ENCODE peak calls at places on chromosomes 3 and 15, in five cellular contexts. One of them, this sample, is unnamed.

GRCh38 chr3:37991109-37991508 is 523 bp downstream of the VILL start:
- DNase-seq in RWPE2: no peak
- DNase-seq in stimulated activated CD4-positive, alpha-beta T cell treated with anti-CD3 and anti-CD28 coated beads, Interleukin-12 subunit alpha, Interleukin-12 subunit beta, amount 100 ng/mL, for 24 hours: no peak
- DNase-seq in natural killer cell treated with Interleukin-12 subunit alpha and Interleukin-12 subunit beta and Interleukin-15 and Interleukin-18, amount 100 ng/mL, for 72 hours: no peak
- DNase-seq in iris pigment epithelial cell: no peak
- DNase-seq in this sample: no peak

GRCh38 chr3:40333852-40334251 is 24.3 kb downstream of the EIF1B start:
- DNase-seq in natural killer cell treated with Interleukin-12 subunit alpha and Interleukin-12 subunit beta and Interleukin-15 and Interleukin-18, amount 100 ng/mL, for 72 hours: no peak
- DNase-seq in iris pigment epithelial cell: no peak
- DNase-seq in RWPE2: no peak
- DNase-seq in stimulated activated CD4-positive, alpha-beta T cell treated with anti-CD3 and anti-CD28 coated beads, Interleukin-12 subunit alpha, Interleukin-12 subunit beta, amount 100 ng/mL, for 24 hours: no peak
- DNase-seq in this sample: no peak

GRCh38 chr3:48434591-48435222 is 4.8 kb upstream of the PLXNB1 start:
- DNase-seq in RWPE2: peak; percentile 42
- DNase-seq in stimulated activated CD4-positive, alpha-beta T cell treated with anti-CD3 and anti-CD28 coated beads, Interleukin-12 subunit alpha, Interleukin-12 subunit beta, amount 100 ng/mL, for 24 hours: no peak
- DNase-seq in iris pigment epithelial cell: no peak
- DNase-seq in natural killer cell treated with Interleukin-12 subunit alpha and Interleukin-12 subunit beta and Interleukin-15 and Interleukin-18, amount 100 ng/mL, for 72 hours: no peak
- DNase-seq in this sample: no peak

GRCh38 chr15:69478259-69478687 is 25.7 kb downstream of the RPLP1 start:
- DNase-seq in natural killer cell treated with Interleukin-12 subunit alpha and Interleukin-12 subunit beta and Interleukin-15 and Interleukin-18, amount 100 ng/mL, for 72 hours: no peak
- DNase-seq in RWPE2: peak; percentile 61
- DNase-seq in iris pigment epithelial cell: peak; percentile 52
- DNase-seq in stimulated activated CD4-positive, alpha-beta T cell treated with anti-CD3 and anti-CD28 coated beads, Interleukin-12 subunit alpha, Interleukin-12 subunit beta, amount 100 ng/mL, for 24 hours: no peak
- DNase-seq in this sample: peak; percentile 54

GRCh38 chr15:71043373-71043772 is 71.9 kb upstream of the THSD4 start:
- DNase-seq in stimulated activated CD4-positive, alpha-beta T cell treated with anti-CD3 and anti-CD28 coated beads, Interleukin-12 subunit alpha, Interleukin-12 subunit beta, amount 100 ng/mL, for 24 hours: no peak
- DNase-seq in RWPE2: peak; percentile 97
- DNase-seq in natural killer cell treated with Interleukin-12 subunit alpha and Interleukin-12 subunit beta and Interleukin-15 and Interleukin-18, amount 100 ng/mL, for 72 hours: no peak
- DNase-seq in iris pigment epithelial cell: peak; percentile 55
- DNase-seq in this sample: no peak

GRCh38 chr15:35058534-35059054 is 26.5 kb downstream of the NANOGP8 start:
- DNase-seq in iris pigment epithelial cell: no peak
- DNase-seq in RWPE2: no peak
- DNase-seq in stimulated activated CD4-positive, alpha-beta T cell treated with anti-CD3 and anti-CD28 coated beads, Interleukin-12 subunit alpha, Interleukin-12 subunit beta, amount 100 ng/mL, for 24 hours: no peak
- DNase-seq in natural killer cell treated with Interleukin-12 subunit alpha and Interleukin-12 subunit beta and Interleukin-15 and Interleukin-18, amount 100 ng/mL, for 72 hours: no peak
- DNase-seq in this sample: no peak

GRCh38 chr3:134471521-134472193 is 14.1 kb downstream of the ANAPC13 start:
- DNase-seq in stimulated activated CD4-positive, alpha-beta T cell treated with anti-CD3 and anti-CD28 coated beads, Interleukin-12 subunit alpha, Interleukin-12 subunit beta, amount 100 ng/mL, for 24 hours: no peak
- DNase-seq in natural killer cell treated with Interleukin-12 subunit alpha and Interleukin-12 subunit beta and Interleukin-15 and Interleukin-18, amount 100 ng/mL, for 72 hours: no peak
- DNase-seq in RWPE2: no peak
- DNase-seq in iris pigment epithelial cell: peak; percentile 48
- DNase-seq in this sample: no peak

GRCh38 chr15:81666828-81667227 is 292.8 kb upstream of the TMC3 start:
- DNase-seq in natural killer cell treated with Interleukin-12 subunit alpha and Interleukin-12 subunit beta and Interleukin-15 and Interleukin-18, amount 100 ng/mL, for 72 hours: no peak
- DNase-seq in RWPE2: no peak
- DNase-seq in iris pigment epithelial cell: peak; percentile 1
- DNase-seq in stimulated activated CD4-positive, alpha-beta T cell treated with anti-CD3 and anti-CD28 coated beads, Interleukin-12 subunit alpha, Interleukin-12 subunit beta, amount 100 ng/mL, for 24 hours: no peak
- DNase-seq in this sample: no peak

GRCh38 chr3:183586477-183586876 is 31.0 kb upstream of the KLHL6 start:
- DNase-seq in stimulated activated CD4-positive, alpha-beta T cell treated with anti-CD3 and anti-CD28 coated beads, Interleukin-12 subunit alpha, Interleukin-12 subunit beta, amount 100 ng/mL, for 24 hours: no peak
- DNase-seq in RWPE2: no peak
- DNase-seq in natural killer cell treated with Interleukin-12 subunit alpha and Interleukin-12 subunit beta and Interleukin-15 and Interleukin-18, amount 100 ng/mL, for 72 hours: no peak
- DNase-seq in iris pigment epithelial cell: no peak
- DNase-seq in this sample: no peak

GRCh38 chr3:191795196-191795595 is 334.2 kb downstream of the PYDC2 start:
- DNase-seq in iris pigment epithelial cell: no peak
- DNase-seq in natural killer cell treated with Interleukin-12 subunit alpha and Interleukin-12 subunit beta and Interleukin-15 and Interleukin-18, amount 100 ng/mL, for 72 hours: no peak
- DNase-seq in stimulated activated CD4-positive, alpha-beta T cell treated with anti-CD3 and anti-CD28 coated beads, Interleukin-12 subunit alpha, Interleukin-12 subunit beta, amount 100 ng/mL, for 24 hours: no peak
- DNase-seq in RWPE2: no peak
- DNase-seq in this sample: no peak

GRCh38 chr3:132595036-132595435 is 2.0 kb upstream of the ACKR4 start:
- DNase-seq in RWPE2: no peak
- DNase-seq in natural killer cell treated with Interleukin-12 subunit alpha and Interleukin-12 subunit beta and Interleukin-15 and Interleukin-18, amount 100 ng/mL, for 72 hours: no peak
- DNase-seq in stimulated activated CD4-positive, alpha-beta T cell treated with anti-CD3 and anti-CD28 coated beads, Interleukin-12 subunit alpha, Interleukin-12 subunit beta, amount 100 ng/mL, for 24 hours: no peak
- DNase-seq in iris pigment epithelial cell: peak; percentile 82
- DNase-seq in this sample: no peak

GRCh38 chr15:29225534-29226224 is 43.9 kb downstream of the NSMCE3 start:
- DNase-seq in iris pigment epithelial cell: no peak
- DNase-seq in stimulated activated CD4-positive, alpha-beta T cell treated with anti-CD3 and anti-CD28 coated beads, Interleukin-12 subunit alpha, Interleukin-12 subunit beta, amount 100 ng/mL, for 24 hours: no peak
- DNase-seq in RWPE2: no peak
- DNase-seq in natural killer cell treated with Interleukin-12 subunit alpha and Interleukin-12 subunit beta and Interleukin-15 and Interleukin-18, amount 100 ng/mL, for 72 hours: no peak
- DNase-seq in this sample: no peak

GRCh38 chr3:129654126-129654525 is 47.6 kb upstream of the PLXND1 start:
- DNase-seq in stimulated activated CD4-positive, alpha-beta T cell treated with anti-CD3 and anti-CD28 coated beads, Interleukin-12 subunit alpha, Interleukin-12 subunit beta, amount 100 ng/mL, for 24 hours: no peak
- DNase-seq in natural killer cell treated with Interleukin-12 subunit alpha and Interleukin-12 subunit beta and Interleukin-15 and Interleukin-18, amount 100 ng/mL, for 72 hours: no peak
- DNase-seq in RWPE2: no peak
- DNase-seq in iris pigment epithelial cell: peak; percentile 83
- DNase-seq in this sample: no peak

GRCh38 chr3:172142074-172143059 is 103.0 kb downstream of the FNDC3B start:
- DNase-seq in iris pigment epithelial cell: peak; percentile 96
- DNase-seq in RWPE2: no peak
- DNase-seq in natural killer cell treated with Interleukin-12 subunit alpha and Interleukin-12 subunit beta and Interleukin-15 and Interleukin-18, amount 100 ng/mL, for 72 hours: no peak
- DNase-seq in stimulated activated CD4-positive, alpha-beta T cell treated with anti-CD3 and anti-CD28 coated beads, Interleukin-12 subunit alpha, Interleukin-12 subunit beta, amount 100 ng/mL, for 24 hours: no peak
- DNase-seq in this sample: no peak

GRCh38 chr3:117645561-117646242 is 936.1 kb downstream of the TUSC7 start:
- DNase-seq in stimulated activated CD4-positive, alpha-beta T cell treated with anti-CD3 and anti-CD28 coated beads, Interleukin-12 subunit alpha, Interleukin-12 subunit beta, amount 100 ng/mL, for 24 hours: no peak
- DNase-seq in RWPE2: no peak
- DNase-seq in natural killer cell treated with Interleukin-12 subunit alpha and Interleukin-12 subunit beta and Interleukin-15 and Interleukin-18, amount 100 ng/mL, for 72 hours: no peak
- DNase-seq in iris pigment epithelial cell: no peak
- DNase-seq in this sample: no peak

GRCh38 chr15:74387988-74388955 is 20.8 kb upstream of the CYP11A1 start:
- DNase-seq in stimulated activated CD4-positive, alpha-beta T cell treated with anti-CD3 and anti-CD28 coated beads, Interleukin-12 subunit alpha, Interleukin-12 subunit beta, amount 100 ng/mL, for 24 hours: no peak
- DNase-seq in natural killer cell treated with Interleukin-12 subunit alpha and Interleukin-12 subunit beta and Interleukin-15 and Interleukin-18, amount 100 ng/mL, for 72 hours: no peak
- DNase-seq in iris pigment epithelial cell: no peak
- DNase-seq in RWPE2: no peak
- DNase-seq in this sample: no peak

GRCh38 chr3:123388050-123388449 is 60.8 kb downstream of the ADCY5 start:
- DNase-seq in iris pigment epithelial cell: no peak
- DNase-seq in natural killer cell treated with Interleukin-12 subunit alpha and Interleukin-12 subunit beta and Interleukin-15 and Interleukin-18, amount 100 ng/mL, for 72 hours: no peak
- DNase-seq in RWPE2: no peak
- DNase-seq in stimulated activated CD4-positive, alpha-beta T cell treated with anti-CD3 and anti-CD28 coated beads, Interleukin-12 subunit alpha, Interleukin-12 subunit beta, amount 100 ng/mL, for 24 hours: no peak
- DNase-seq in this sample: no peak

GRCh38 chr3:184808021-184808420 is 3.9 kb upstream of the VPS8 start:
- DNase-seq in iris pigment epithelial cell: no peak
- DNase-seq in natural killer cell treated with Interleukin-12 subunit alpha and Interleukin-12 subunit beta and Interleukin-15 and Interleukin-18, amount 100 ng/mL, for 72 hours: no peak
- DNase-seq in stimulated activated CD4-positive, alpha-beta T cell treated with anti-CD3 and anti-CD28 coated beads, Interleukin-12 subunit alpha, Interleukin-12 subunit beta, amount 100 ng/mL, for 24 hours: no peak
- DNase-seq in RWPE2: no peak
- DNase-seq in this sample: no peak

GRCh38 chr3:19749448-19750017 is 184.5 kb downstream of the EFHB start:
- DNase-seq in natural killer cell treated with Interleukin-12 subunit alpha and Interleukin-12 subunit beta and Interleukin-15 and Interleukin-18, amount 100 ng/mL, for 72 hours: no peak
- DNase-seq in iris pigment epithelial cell: no peak
- DNase-seq in stimulated activated CD4-positive, alpha-beta T cell treated with anti-CD3 and anti-CD28 coated beads, Interleukin-12 subunit alpha, Interleukin-12 subunit beta, amount 100 ng/mL, for 24 hours: no peak
- DNase-seq in RWPE2: no peak
- DNase-seq in this sample: no peak

GRCh38 chr3:58349792-58350626 is 17.3 kb downstream of the PXK start:
- DNase-seq in stimulated activated CD4-positive, alpha-beta T cell treated with anti-CD3 and anti-CD28 coated beads, Interleukin-12 subunit alpha, Interleukin-12 subunit beta, amount 100 ng/mL, for 24 hours: no peak
- DNase-seq in natural killer cell treated with Interleukin-12 subunit alpha and Interleukin-12 subunit beta and Interleukin-15 and Interleukin-18, amount 100 ng/mL, for 72 hours: peak; percentile 69
- DNase-seq in iris pigment epithelial cell: no peak
- DNase-seq in RWPE2: no peak
- DNase-seq in this sample: peak; percentile 41

GRCh38 chr3:38960953-38961622 is 90.7 kb downstream of the SCN11A start:
- DNase-seq in stimulated activated CD4-positive, alpha-beta T cell treated with anti-CD3 and anti-CD28 coated beads, Interleukin-12 subunit alpha, Interleukin-12 subunit beta, amount 100 ng/mL, for 24 hours: peak; percentile 7
- DNase-seq in iris pigment epithelial cell: peak; percentile 64
- DNase-seq in RWPE2: no peak
- DNase-seq in natural killer cell treated with Interleukin-12 subunit alpha and Interleukin-12 subunit beta and Interleukin-15 and Interleukin-18, amount 100 ng/mL, for 72 hours: no peak
- DNase-seq in this sample: no peak

GRCh38 chr3:42735609-42736008 is 33.0 kb upstream of the HHATL start:
- DNase-seq in RWPE2: no peak
- DNase-seq in stimulated activated CD4-positive, alpha-beta T cell treated with anti-CD3 and anti-CD28 coated beads, Interleukin-12 subunit alpha, Interleukin-12 subunit beta, amount 100 ng/mL, for 24 hours: no peak
- DNase-seq in iris pigment epithelial cell: no peak
- DNase-seq in natural killer cell treated with Interleukin-12 subunit alpha and Interleukin-12 subunit beta and Interleukin-15 and Interleukin-18, amount 100 ng/mL, for 72 hours: no peak
- DNase-seq in this sample: peak; percentile 30

GRCh38 chr3:52277071-52277964 is 1.1 kb downstream of the WDR82 start:
- DNase-seq in RWPE2: no peak
- DNase-seq in iris pigment epithelial cell: peak; percentile 73
- DNase-seq in natural killer cell treated with Interleukin-12 subunit alpha and Interleukin-12 subunit beta and Interleukin-15 and Interleukin-18, amount 100 ng/mL, for 72 hours: peak; percentile 76
- DNase-seq in stimulated activated CD4-positive, alpha-beta T cell treated with anti-CD3 and anti-CD28 coated beads, Interleukin-12 subunit alpha, Interleukin-12 subunit beta, amount 100 ng/mL, for 24 hours: peak; percentile 79
- DNase-seq in this sample: peak; percentile 84

GRCh38 chr15:56989411-56989924 is 71.0 kb downstream of the TCF12 start:
- DNase-seq in natural killer cell treated with Interleukin-12 subunit alpha and Interleukin-12 subunit beta and Interleukin-15 and Interleukin-18, amount 100 ng/mL, for 72 hours: no peak
- DNase-seq in iris pigment epithelial cell: no peak
- DNase-seq in RWPE2: no peak
- DNase-seq in stimulated activated CD4-positive, alpha-beta T cell treated with anti-CD3 and anti-CD28 coated beads, Interleukin-12 subunit alpha, Interleukin-12 subunit beta, amount 100 ng/mL, for 24 hours: no peak
- DNase-seq in this sample: no peak

GRCh38 chr15:67945951-67946700 is 106.3 kb upstream of the RNU6-1 start:
- DNase-seq in RWPE2: peak; percentile 85
- DNase-seq in stimulated activated CD4-positive, alpha-beta T cell treated with anti-CD3 and anti-CD28 coated beads, Interleukin-12 subunit alpha, Interleukin-12 subunit beta, amount 100 ng/mL, for 24 hours: no peak
- DNase-seq in natural killer cell treated with Interleukin-12 subunit alpha and Interleukin-12 subunit beta and Interleukin-15 and Interleukin-18, amount 100 ng/mL, for 72 hours: no peak
- DNase-seq in iris pigment epithelial cell: peak; percentile 48
- DNase-seq in this sample: no peak